ENCODE peak calls at places on chromosomes 4 and X, in eight cellular contexts. G, Z, W, X, U, E, V and A are unnamed samples. For H3K4me1, the result is how much of the 10 kb centered on the place peaks cover.

GRCh38 chr4:55396305-55397023 is 707 bp downstream of the TMEM165 start:
- DNase-seq in W (peak), U (peak), E (peak), V (no peak), G (peak), Z (peak), X (peak), A (peak)

GRCh38 chr4:111562811-111563210 is 582.4 kb upstream of the FAM241A start:
- DNase-seq in G (no peak), U (no peak), E (peak), X (no peak), Z (no peak), W (no peak), V (no peak), A (no peak)

GRCh38 chrX:49701948-49702347 is 6.2 kb upstream of the PAGE1 start:
- DNase-seq in W (no peak), X (no peak), E (no peak), U (no peak), G (no peak), V (no peak), Z (no peak), A (no peak)

GRCh38 chr4:26432419-26432818 is 57.9 kb downstream of the CCKAR start:
- DNase-seq in U (no peak), E (no peak), W (no peak), Z (no peak), X (no peak), V (no peak), G (no peak), A (no peak)

GRCh38 chrX:55867254-55867653 is 149.7 kb downstream of the RRAGB start:
- DNase-seq in X (no peak), W (no peak), G (no peak), U (no peak), V (no peak), E (no peak), Z (no peak), A (no peak)

GRCh38 chr4:98929341-98930267 is 671 bp upstream of the EIF4E start:
- DNase-seq in G (peak), U (peak), Z (peak), E (peak), X (peak), W (peak), V (no peak), A (peak)

GRCh38 chr4:3470244-3471097 is 7.4 kb downstream of the DOK7 start:
- DNase-seq in W (peak), G (no peak), V (no peak), E (no peak), X (peak), U (no peak), Z (peak), A (no peak)

GRCh38 chr4:177356191-177356590 is 46.5 kb downstream of the NEIL3 start:
- DNase-seq in G (no peak), U (no peak), E (no peak), V (no peak), Z (no peak), X (no peak), W (no peak), A (no peak)

GRCh38 chrX:100413231-100413630 is 3.2 kb upstream of the PCDH19 start:
- DNase-seq in W (peak), U (no peak), G (no peak), Z (no peak), V (no peak), X (peak), E (peak), A (no peak)

GRCh38 chr4:63578383-63578782 is 830.9 kb downstream of the TECRL start:
- DNase-seq in G (no peak), W (no peak), X (no peak), Z (no peak), V (no peak), U (no peak), E (no peak), A (no peak)

GRCh38 chr4:78551420-78552351 is at the start of gene ANXA3:
- DNase-seq in E (peak), Z (peak), U (peak), V (no peak), X (peak), W (peak), G (no peak), A (peak)

GRCh38 chr4:41715155-41715554 is 33.4 kb downstream of the PHOX2B start:
- DNase-seq in W (no peak), X (no peak), E (no peak), Z (no peak), G (no peak), U (no peak), V (no peak), A (no peak)

GRCh38 chr4:159012381-159012780 is 90.5 kb upstream of the RAPGEF2 start:
- DNase-seq in W (no peak), G (no peak), Z (no peak), X (no peak), V (no peak), U (no peak), E (no peak), A (no peak)

DNA sequence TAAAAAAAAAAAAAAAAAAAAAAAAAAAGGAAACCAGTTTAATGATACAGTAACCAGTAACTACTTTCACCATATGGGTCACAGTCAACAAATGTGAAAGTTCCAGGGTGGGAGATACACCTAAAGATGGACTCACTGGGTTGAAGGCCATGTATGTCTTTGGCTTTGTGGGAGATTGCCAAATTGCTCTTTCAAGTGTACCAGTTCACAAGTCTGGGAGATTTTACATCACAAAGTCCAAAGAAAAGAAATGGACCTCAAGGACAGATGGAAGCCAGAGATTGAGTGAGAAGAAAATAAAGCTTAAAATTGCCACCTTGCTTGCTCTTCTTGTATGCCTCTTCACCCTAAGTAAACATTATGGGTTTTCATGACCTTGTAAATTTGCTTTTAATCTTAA is 65.3 kb downstream of the NHS start:
- DNase-seq in W (no peak), E (no peak), X (no peak), V (no peak), Z (no peak), U (no peak), G (no peak), A (no peak)
- TF ChIP-seq POLR2AphosphoS5 in W (no peak), E (no peak), X (no peak), V (no peak), Z (no peak), U (no peak), G (no peak), A (no peak)

DNA sequence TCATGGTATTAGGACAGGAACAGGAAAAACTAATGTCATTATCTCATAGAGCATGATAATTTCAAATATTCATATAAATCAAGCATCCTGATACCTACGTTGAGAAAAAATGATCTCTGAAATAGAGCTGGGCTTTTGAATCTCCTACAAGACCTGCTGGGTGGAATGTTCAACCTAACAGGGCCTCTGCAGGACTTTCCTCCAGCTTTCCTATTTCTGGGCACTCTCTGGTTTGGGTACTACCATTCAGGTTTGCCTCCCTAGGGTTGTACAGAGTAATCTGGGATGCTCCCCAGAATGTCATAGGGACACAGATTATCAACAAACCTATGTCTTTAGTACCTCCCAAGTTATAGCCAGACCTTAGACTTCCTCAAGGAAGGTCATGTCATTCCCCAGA is 108.9 kb downstream of the CDS1 start:
- DNase-seq in W (no peak), U (no peak), V (no peak), G (no peak), Z (no peak), X (no peak), E (no peak), A (no peak)
- H3K4me3 ChIP-seq in W (no peak), U (no peak), V (no peak), G (no peak), Z (no peak), X (no peak), E (no peak), A (no peak)

GRCh38 chrX:41108684-41109205 is 23.5 kb downstream of the USP9X start:
- DNase-seq in X (no peak), W (no peak), U (no peak), Z (no peak), G (no peak), V (no peak), E (peak), A (no peak)
- H3K4me1 ChIP-seq in X (under half), W (half or more), U (under half), Z (half or more), G (under half), V (under half), E (half or more), A (under half)

GRCh38 chrX:13080128-13080795 is 35.8 kb upstream of the FAM9C start:
- DNase-seq in X (no peak), G (no peak), Z (no peak), E (no peak), W (no peak), U (no peak), V (no peak), A (no peak)

GRCh38 chrX:13077168-13077567 is 32.7 kb upstream of the FAM9C start:
- DNase-seq in U (no peak), W (no peak), V (no peak), X (no peak), Z (no peak), G (no peak), E (no peak), A (no peak)

GRCh38 chrX:13081385-13082285 is 37.2 kb upstream of the FAM9C start:
- DNase-seq in Z (no peak), X (no peak), V (no peak), U (no peak), W (no peak), E (no peak), G (no peak), A (no peak)

GRCh38 chrX:13076176-13076956 is 31.9 kb upstream of the FAM9C start:
- DNase-seq in E (no peak), X (no peak), Z (no peak), U (no peak), V (no peak), G (no peak), W (no peak), A (no peak)

DNA sequence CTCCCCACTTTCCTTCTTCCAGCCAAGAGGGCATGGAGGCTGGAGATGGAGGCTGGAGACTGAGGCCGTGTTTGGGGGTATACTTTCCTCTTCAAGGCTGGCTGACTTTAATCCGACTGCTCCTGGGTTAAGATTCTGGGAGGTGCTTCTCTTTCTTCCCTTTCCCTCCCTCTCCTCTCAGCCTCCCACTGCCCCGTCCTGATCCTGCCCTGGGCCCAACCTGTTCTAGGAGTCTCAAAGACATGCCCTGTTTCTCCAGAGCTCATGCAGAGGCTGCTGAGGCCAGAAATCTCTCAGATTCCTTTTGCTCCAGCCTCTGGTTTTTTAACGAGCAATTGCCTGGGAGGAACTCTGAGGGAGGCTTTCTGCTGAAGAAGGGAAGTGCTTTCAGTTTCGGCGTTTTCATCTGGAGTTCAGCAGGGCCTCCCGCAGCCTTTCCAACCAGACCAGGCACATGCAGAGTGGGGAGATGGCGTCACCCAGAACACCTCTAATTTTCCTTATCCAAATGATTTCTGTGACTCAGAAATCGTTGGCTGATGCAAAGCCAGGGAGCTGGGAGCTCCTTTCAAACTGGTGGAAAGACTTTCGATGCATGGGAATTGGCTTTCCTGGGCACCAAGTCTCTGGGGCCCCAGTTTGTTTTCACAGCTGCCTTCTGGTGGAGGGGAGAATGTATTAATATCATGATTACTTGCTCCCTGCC is 34.5 kb upstream of the FAM9C start:
- DNase-seq in V (no peak), W (peak), G (peak), E (no peak), Z (no peak), U (no peak), X (peak), A (no peak)
- TF ChIP-seq POLR2AphosphoS5 in V (no peak), W (no peak), G (peak), E (no peak), Z (no peak), U (no peak), X (no peak), A (no peak)

GRCh38 chr4:107826427-107826980 is 1.8 kb downstream of the SGMS2 start:
- DNase-seq in X (peak), W (no peak), V (no peak), G (no peak), U (no peak), E (no peak), Z (no peak), A (no peak)
- H3K4me3 ChIP-seq in X (peak), W (peak), V (peak), G (peak), U (no peak), E (no peak), Z (no peak), A (peak)

DNA sequence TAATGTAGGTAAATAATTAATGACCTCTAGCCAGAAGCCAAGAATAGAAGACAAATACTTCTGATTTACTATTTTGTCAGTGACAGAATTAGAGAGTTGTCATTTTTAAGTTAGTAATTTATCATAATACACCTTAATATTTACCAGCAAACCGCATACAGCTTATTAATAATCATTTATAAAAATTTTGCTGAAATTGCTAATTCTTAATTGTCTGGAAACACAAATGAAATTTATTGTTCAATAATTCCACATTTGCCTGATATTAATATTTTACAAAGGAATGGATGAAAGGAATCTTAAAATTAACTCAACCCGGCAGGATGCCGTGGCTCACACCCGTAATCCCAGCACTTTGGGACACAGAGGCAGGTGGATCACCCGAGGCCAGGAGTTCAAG is 44.7 kb downstream of the PROM1 start:
- DNase-seq in E (no peak), G (no peak), U (no peak), Z (no peak), X (no peak), W (no peak), V (no peak), A (no peak)
- H3K4me1 ChIP-seq in E (half or more), G (under half), U (under half), Z (under half), X (under half), W (under half), V (under half), A (under half)

GRCh38 chr4:37827030-37827705 is 682 bp downstream of the PGM2 start:
- DNase-seq in U (no peak), W (peak), E (no peak), V (peak), X (peak), Z (no peak), G (peak), A (no peak)

GRCh38 chr4:37826282-37827029 is at the start of gene PGM2:
- DNase-seq in W (peak), X (peak), Z (peak), G (peak), E (peak), V (peak), U (peak), A (peak)

GRCh38 chr4:37825943-37826281 is 574 bp upstream of the PGM2 start:
- DNase-seq in X (peak), W (no peak), Z (no peak), V (no peak), U (peak), E (peak), G (no peak), A (no peak)

GRCh38 chr4:37828843-37829242 is 2.4 kb downstream of the PGM2 start:
- DNase-seq in W (no peak), V (no peak), E (no peak), X (no peak), Z (no peak), U (no peak), G (no peak), A (no peak)

DNA sequence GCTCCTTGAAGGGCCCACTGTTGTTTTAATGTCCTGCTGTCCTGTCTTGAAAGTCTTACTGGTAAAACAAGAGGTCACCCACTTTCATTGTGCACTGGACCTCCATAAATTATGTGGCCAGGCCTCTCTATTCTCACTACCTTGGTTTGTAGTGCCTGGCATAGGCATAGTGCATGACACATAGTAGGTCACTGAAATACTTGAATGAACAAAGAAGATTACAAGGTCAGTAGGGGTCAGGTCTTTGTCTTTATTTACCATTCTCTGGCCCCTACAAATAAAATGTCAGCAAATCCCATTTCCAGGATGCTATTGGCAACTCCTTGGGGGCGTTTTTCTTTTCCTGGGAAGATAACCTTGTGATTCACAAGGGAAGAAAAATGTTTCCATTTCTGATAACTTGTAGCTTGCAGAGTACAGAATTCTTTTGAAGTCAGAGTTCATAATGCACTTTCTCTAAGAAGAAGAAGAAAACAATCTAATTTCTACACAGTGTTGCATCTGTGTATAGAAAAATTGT is 1.4 kb downstream of the PGM2 start:
- DNase-seq in V (no peak), U (no peak), X (no peak), G (no peak), W (no peak), Z (no peak), E (no peak), A (no peak)
- TF ChIP-seq POLR2AphosphoS5 in V (no peak), U (no peak), X (no peak), G (no peak), W (no peak), Z (no peak), E (no peak), A (no peak)